ENCODE peak calls at places on chromosomes 7 and 10, in eight cellular contexts. One of them, this sample, is unnamed.
A peak's percentile ranks its signal among the peaks of the same experiment; 100 is the strongest.

GRCh38 chr7:77519672-77520071 is 17.4 kb upstream of the PTPN12 start:
- DNase-seq in AG09309: no peak
- DNase-seq in heart left ventricle: no peak
- DNase-seq in thoracic aorta: no peak
- DNase-seq in fibroblast of mammary gland: no peak
- DNase-seq in stomach: no peak
- DNase-seq in BJ: no peak
- DNase-seq in endodermal cell: no peak
- DNase-seq in this sample: no peak

GRCh38 chr10:11218395-11218794 is 200.7 kb downstream of the CELF2 start:
- DNase-seq in AG09309: no peak
- DNase-seq in heart left ventricle: no peak
- DNase-seq in thoracic aorta: no peak
- DNase-seq in fibroblast of mammary gland: no peak
- DNase-seq in stomach: no peak
- DNase-seq in BJ: no peak
- DNase-seq in endodermal cell: no peak
- DNase-seq in this sample: no peak

GRCh38 chr7:4234886-4235285 is 447.2 kb upstream of the FOXK1 start:
- DNase-seq in AG09309: no peak
- DNase-seq in heart left ventricle: no peak
- DNase-seq in thoracic aorta: no peak
- DNase-seq in fibroblast of mammary gland: no peak
- DNase-seq in stomach: no peak
- DNase-seq in BJ: no peak
- DNase-seq in endodermal cell: no peak
- DNase-seq in this sample: no peak

GRCh38 chr10:127974911-127975310 is 68.0 kb downstream of the PTPRE start:
- DNase-seq in AG09309: no peak
- DNase-seq in heart left ventricle: no peak
- DNase-seq in thoracic aorta: no peak
- DNase-seq in fibroblast of mammary gland: no peak
- DNase-seq in stomach: no peak
- DNase-seq in BJ: no peak
- DNase-seq in endodermal cell: no peak
- DNase-seq in this sample: no peak

GRCh38 chr10:680146-680545 is 9.3 kb downstream of the DIP2C start:
- DNase-seq in AG09309: no peak
- DNase-seq in heart left ventricle: peak; percentile 74
- DNase-seq in thoracic aorta: no peak
- DNase-seq in fibroblast of mammary gland: no peak
- DNase-seq in stomach: no peak
- DNase-seq in BJ: no peak
- DNase-seq in endodermal cell: no peak
- DNase-seq in this sample: no peak

GRCh38 chr7:132292803-132293202 is 283.5 kb downstream of the PLXNA4 start:
- DNase-seq in AG09309: no peak
- DNase-seq in heart left ventricle: no peak
- DNase-seq in thoracic aorta: no peak
- DNase-seq in fibroblast of mammary gland: no peak
- DNase-seq in stomach: no peak
- DNase-seq in BJ: no peak
- DNase-seq in endodermal cell: no peak
- DNase-seq in this sample: no peak

GRCh38 chr10:100715445-100716385 is 29.7 kb upstream of the PAX2 start:
- DNase-seq in AG09309: no peak
- DNase-seq in heart left ventricle: no peak
- DNase-seq in thoracic aorta: no peak
- DNase-seq in fibroblast of mammary gland: no peak
- DNase-seq in stomach: no peak
- DNase-seq in BJ: no peak
- DNase-seq in endodermal cell: peak; percentile 75
- DNase-seq in this sample: no peak

GRCh38 chr7:69134316-69134715 is 464.0 kb upstream of the AUTS2 start:
- DNase-seq in AG09309: no peak
- DNase-seq in heart left ventricle: no peak
- DNase-seq in thoracic aorta: no peak
- DNase-seq in fibroblast of mammary gland: no peak
- DNase-seq in stomach: no peak
- DNase-seq in BJ: no peak
- DNase-seq in endodermal cell: no peak
- DNase-seq in this sample: no peak

GRCh38 chr10:11793762-11794479 is 29.2 kb upstream of the PROSER2 start:
- DNase-seq in AG09309: no peak
- DNase-seq in heart left ventricle: no peak
- DNase-seq in thoracic aorta: no peak
- DNase-seq in fibroblast of mammary gland: peak; percentile 49
- DNase-seq in stomach: no peak
- DNase-seq in BJ: no peak
- DNase-seq in endodermal cell: peak; percentile 83
- DNase-seq in this sample: no peak

GRCh38 chr7:41107330-41107937 is 595.5 kb downstream of the INHBA start:
- DNase-seq in AG09309: no peak
- DNase-seq in heart left ventricle: no peak
- DNase-seq in thoracic aorta: no peak
- DNase-seq in fibroblast of mammary gland: no peak
- DNase-seq in stomach: no peak
- DNase-seq in BJ: no peak
- DNase-seq in endodermal cell: no peak
- DNase-seq in this sample: no peak

GRCh38 chr10:76036410-76036940 is 605.1 kb downstream of the LRMDA start:
- DNase-seq in AG09309: peak; percentile 14
- DNase-seq in heart left ventricle: peak; percentile 74
- DNase-seq in thoracic aorta: peak; percentile 25
- DNase-seq in fibroblast of mammary gland: peak; percentile 70
- DNase-seq in stomach: peak; percentile 79
- DNase-seq in BJ: no peak
- DNase-seq in endodermal cell: peak; percentile 92
- DNase-seq in this sample: peak; percentile 22

GRCh38 chr7:140680886-140681285 is 8.1 kb downstream of the ADCK2 start:
- DNase-seq in AG09309: no peak
- DNase-seq in heart left ventricle: no peak
- DNase-seq in thoracic aorta: no peak
- DNase-seq in fibroblast of mammary gland: no peak
- DNase-seq in stomach: peak; percentile 5
- DNase-seq in BJ: no peak
- DNase-seq in endodermal cell: no peak
- DNase-seq in this sample: no peak

GRCh38 chr10:27312854-27313253 is 72.3 kb upstream of the ACBD5 start:
- DNase-seq in AG09309: no peak
- DNase-seq in heart left ventricle: no peak
- DNase-seq in thoracic aorta: no peak
- DNase-seq in fibroblast of mammary gland: no peak
- DNase-seq in stomach: no peak
- DNase-seq in BJ: no peak
- DNase-seq in endodermal cell: no peak
- DNase-seq in this sample: no peak
- H3K4me3 ChIP-seq in AG09309: no peak overlapping the region
- H3K4me3 ChIP-seq in heart left ventricle: no peak overlapping the region
- H3K4me3 ChIP-seq in thoracic aorta: no peak overlapping the region
- H3K4me3 ChIP-seq in fibroblast of mammary gland: no peak overlapping the region
- H3K4me3 ChIP-seq in stomach: no peak overlapping the region
- H3K4me3 ChIP-seq in BJ: no peak overlapping the region
- H3K4me3 ChIP-seq in endodermal cell: no peak overlapping the region
- H3K4me3 ChIP-seq in this sample: no peak overlapping the region

GRCh38 chr7:93279541-93279940 is 47.4 kb downstream of the VPS50 start:
- DNase-seq in AG09309: no peak
- DNase-seq in heart left ventricle: no peak
- DNase-seq in thoracic aorta: no peak
- DNase-seq in fibroblast of mammary gland: no peak
- DNase-seq in stomach: no peak
- DNase-seq in BJ: no peak
- DNase-seq in endodermal cell: no peak
- DNase-seq in this sample: no peak
- H3K4me3 ChIP-seq in AG09309: no peak overlapping the region
- H3K4me3 ChIP-seq in heart left ventricle: no peak overlapping the region
- H3K4me3 ChIP-seq in thoracic aorta: no peak overlapping the region
- H3K4me3 ChIP-seq in fibroblast of mammary gland: no peak overlapping the region
- H3K4me3 ChIP-seq in stomach: no peak overlapping the region
- H3K4me3 ChIP-seq in BJ: no peak overlapping the region
- H3K4me3 ChIP-seq in endodermal cell: no peak overlapping the region
- H3K4me3 ChIP-seq in this sample: no peak overlapping the region

GRCh38 chr7:27122075-27122910 is 8.3 kb downstream of the HOXA4 start:
- DNase-seq in AG09309: no peak
- DNase-seq in heart left ventricle: no peak
- DNase-seq in thoracic aorta: no peak
- DNase-seq in fibroblast of mammary gland: no peak
- DNase-seq in stomach: no peak
- DNase-seq in BJ: no peak
- DNase-seq in endodermal cell: peak; percentile 55
- DNase-seq in this sample: no peak

GRCh38 chr7:27124979-27125689 is 5.4 kb downstream of the HOXA4 start:
- DNase-seq in AG09309: no peak
- DNase-seq in heart left ventricle: no peak
- DNase-seq in thoracic aorta: no peak
- DNase-seq in fibroblast of mammary gland: no peak
- DNase-seq in stomach: no peak
- DNase-seq in BJ: no peak
- DNase-seq in endodermal cell: no peak
- DNase-seq in this sample: no peak

GRCh38 chr7:27123021-27123476 is 7.5 kb downstream of the HOXA4 start:
- DNase-seq in AG09309: no peak
- DNase-seq in heart left ventricle: no peak
- DNase-seq in thoracic aorta: no peak
- DNase-seq in fibroblast of mammary gland: no peak
- DNase-seq in stomach: no peak
- DNase-seq in BJ: no peak
- DNase-seq in endodermal cell: no peak
- DNase-seq in this sample: no peak

GRCh38 chr7:27124096-27124978 is 6.2 kb downstream of the HOXA4 start:
- DNase-seq in AG09309: no peak
- DNase-seq in heart left ventricle: no peak
- DNase-seq in thoracic aorta: no peak
- DNase-seq in fibroblast of mammary gland: peak; percentile 91
- DNase-seq in stomach: no peak
- DNase-seq in BJ: no peak
- DNase-seq in endodermal cell: peak; percentile 38
- DNase-seq in this sample: no peak

GRCh38 chr7:27123477-27124053 is 7.0 kb downstream of the HOXA4 start:
- DNase-seq in AG09309: no peak
- DNase-seq in heart left ventricle: no peak
- DNase-seq in thoracic aorta: no peak
- DNase-seq in fibroblast of mammary gland: no peak
- DNase-seq in stomach: no peak
- DNase-seq in BJ: no peak
- DNase-seq in endodermal cell: no peak
- DNase-seq in this sample: no peak
- H3K4me3 ChIP-seq in AG09309: no peak overlapping the region
- H3K4me3 ChIP-seq in heart left ventricle: no peak overlapping the region
- H3K4me3 ChIP-seq in thoracic aorta: peak overlapping the region; percentile 99
- H3K4me3 ChIP-seq in fibroblast of mammary gland: no peak overlapping the region
- H3K4me3 ChIP-seq in stomach: peak overlapping the region; percentile 38
- H3K4me3 ChIP-seq in BJ: no peak overlapping the region
- H3K4me3 ChIP-seq in endodermal cell: no peak overlapping the region
- H3K4me3 ChIP-seq in this sample: no peak overlapping the region

DNA sequence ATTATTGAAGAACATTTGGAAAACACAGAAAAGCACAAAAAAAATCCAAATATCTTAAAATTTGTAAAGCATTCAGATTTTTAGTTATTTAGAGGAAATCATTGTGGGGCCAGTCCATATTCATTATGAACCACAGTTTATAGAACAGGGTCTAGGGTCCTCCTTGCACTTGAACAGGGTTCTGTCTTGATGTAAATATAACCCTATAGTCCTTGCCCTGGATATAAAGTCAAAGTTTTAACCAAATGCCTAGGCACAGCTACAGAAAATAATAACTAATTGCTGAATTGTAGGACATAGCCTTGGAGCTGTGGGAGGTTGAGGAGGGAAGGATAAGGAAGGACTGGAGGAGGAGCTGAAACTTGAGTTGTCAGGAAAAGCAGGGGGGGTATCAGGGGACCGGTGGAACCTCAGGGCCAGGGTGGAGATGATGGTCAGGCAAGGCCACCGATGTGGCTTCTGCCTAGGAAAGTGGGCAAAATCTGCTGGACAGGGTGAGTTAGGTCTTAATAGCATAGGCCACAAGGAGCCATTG is 25.7 kb downstream of the CASP7 start:
- DNase-seq in AG09309: no peak
- DNase-seq in heart left ventricle: no peak
- DNase-seq in thoracic aorta: no peak
- DNase-seq in fibroblast of mammary gland: no peak
- DNase-seq in stomach: no peak
- DNase-seq in BJ: no peak
- DNase-seq in endodermal cell: no peak
- DNase-seq in this sample: no peak
- H3K4me3 ChIP-seq in AG09309: no peak overlapping the region
- H3K4me3 ChIP-seq in heart left ventricle: no peak overlapping the region
- H3K4me3 ChIP-seq in thoracic aorta: no peak overlapping the region
- H3K4me3 ChIP-seq in fibroblast of mammary gland: no peak overlapping the region
- H3K4me3 ChIP-seq in stomach: no peak overlapping the region
- H3K4me3 ChIP-seq in BJ: no peak overlapping the region
- H3K4me3 ChIP-seq in endodermal cell: no peak overlapping the region
- H3K4me3 ChIP-seq in this sample: no peak overlapping the region

DNA sequence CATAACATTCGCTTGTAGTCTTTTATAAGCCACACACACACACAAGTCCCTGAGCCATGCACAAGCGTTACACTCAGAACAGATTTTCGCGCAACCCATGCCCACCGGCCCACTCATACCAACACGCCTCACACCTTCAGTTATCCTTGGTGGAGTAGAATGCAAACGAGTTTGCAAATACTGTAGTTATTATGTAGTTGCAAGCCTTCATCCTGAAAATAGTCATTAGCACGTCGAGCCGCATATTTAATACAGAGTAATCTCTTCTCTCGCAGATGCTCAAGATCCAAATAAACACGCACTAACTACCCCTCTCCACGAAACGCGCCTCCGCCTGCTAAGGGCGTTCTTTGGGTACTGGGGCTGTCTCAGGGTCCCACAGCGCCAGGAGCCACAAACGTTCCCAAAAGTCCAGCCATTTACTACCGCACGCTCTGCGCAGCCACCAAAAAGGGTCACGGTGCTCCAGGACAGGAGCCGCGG is 1.8 kb downstream of the NKX2-3 start:
- DNase-seq in AG09309: no peak
- DNase-seq in heart left ventricle: no peak
- DNase-seq in thoracic aorta: no peak
- DNase-seq in fibroblast of mammary gland: no peak
- DNase-seq in stomach: no peak
- DNase-seq in BJ: no peak
- DNase-seq in endodermal cell: no peak
- DNase-seq in this sample: no peak
- H3K4me3 ChIP-seq in AG09309: no peak overlapping the region
- H3K4me3 ChIP-seq in heart left ventricle: no peak overlapping the region
- H3K4me3 ChIP-seq in thoracic aorta: peak overlapping the region; percentile 64
- H3K4me3 ChIP-seq in fibroblast of mammary gland: no peak overlapping the region
- H3K4me3 ChIP-seq in stomach: peak overlapping the region; percentile 32
- H3K4me3 ChIP-seq in BJ: no peak overlapping the region
- H3K4me3 ChIP-seq in endodermal cell: peak overlapping the region; percentile 53
- H3K4me3 ChIP-seq in this sample: no peak overlapping the region